ENCODE peak calls at places on chromosomes 16 and 17, in four cellular contexts. Q is K562, M is HepG2, N is GM12878. F is an unnamed sample.
A peak's percentile ranks its signal among the peaks of the same experiment; 100 is the strongest.

GRCh38 chr17:73782641-73783381 is 138.6 kb upstream of the SDK2 start:
- DNase-seq in N (no peak), M (no peak), Q (peak; percentile 45), F (no peak)

GRCh38 chr16:79607587-79607986 is 7.0 kb upstream of the MAF start:
- DNase-seq in Q (no peak), N (no peak), M (no peak), F (no peak)

GRCh38 chr17:73901661-73902415 is 257.6 kb upstream of the SDK2 start:
- DNase-seq in M (no peak), Q (no peak), N (no peak), F (no peak)

GRCh38 chr17:40442392-40443195 is 656 bp upstream of the IGFBP4 start:
- DNase-seq in N (no peak), M (no peak), Q (peak; percentile 71), F (no peak)

GRCh38 chr17:17235212-17236174 is 1.5 kb downstream of the FLCN start:
- DNase-seq in Q (peak; percentile 45), N (no peak), M (peak; percentile 22), F (no peak)

GRCh38 chr16:54281535-54282201 is 4.9 kb downstream of the IRX3 start:
- DNase-seq in N (no peak), M (no peak), Q (no peak), F (no peak)

GRCh38 chr17:17685775-17686291 is 4.6 kb downstream of the RAI1 start:
- DNase-seq in M (no peak), N (no peak), Q (peak; percentile 56), F (peak; percentile 65)

GRCh38 chr17:27792095-27792494 is 8.2 kb downstream of the NOS2 start:
- DNase-seq in N (no peak), Q (no peak), M (no peak), F (no peak)

GRCh38 chr17:30360396-30360795 is 18.3 kb upstream of the CPD start:
- DNase-seq in N (no peak), Q (no peak), M (no peak), F (no peak)

GRCh38 chr17:82328141-82328993 is 5.2 kb downstream of the SECTM1 start:
- DNase-seq in Q (no peak), M (peak; percentile 87), N (no peak), F (no peak)

GRCh38 chr17:50778471-50778870 is 11.2 kb upstream of the ANKRD40CL start:
- DNase-seq in N (no peak), Q (no peak), M (no peak), F (no peak)

GRCh38 chr17:12415031-12415430 is 250.7 kb upstream of the MYOCD start:
- DNase-seq in Q (no peak), N (no peak), M (no peak), F (no peak)

GRCh38 chr16:83648347-83648746 is 159.4 kb upstream of the HSBP1 start:
- DNase-seq in M (no peak), Q (no peak), N (no peak), F (no peak)

GRCh38 chr17:77441130-77441920 is 300.6 kb downstream of the SEC14L1 start:
- DNase-seq in Q (no peak), N (peak; percentile 98), M (no peak), F (no peak)

GRCh38 chr16:58152246-58152868 is 23.2 kb upstream of the CFAP20 start:
- DNase-seq in M (peak; percentile 37), Q (no peak), N (no peak), F (no peak)

GRCh38 chr17:72788950-72789585 is 303.4 kb downstream of the SLC39A11 start:
- DNase-seq in N (no peak), M (peak; percentile 85), Q (no peak), F (no peak)

GRCh38 chr16:624522-625401 is 6.0 kb upstream of the WFIKKN1 start:
- DNase-seq in M (no peak), N (no peak), Q (no peak), F (peak; percentile 43)

GRCh38 chr17:61414936-61415251 is 15.3 kb downstream of the TBX2 start:
- DNase-seq in M (no peak), Q (no peak), N (no peak), F (peak; percentile 47)

GRCh38 chr17:4631836-4632582 is 9.5 kb downstream of the ALOX15 start:
- DNase-seq in N (no peak), Q (no peak), M (no peak), F (no peak)

GRCh38 chr16:50692999-50693781 is at the start of gene NOD2:
- DNase-seq in M (no peak), N (no peak), Q (no peak), F (peak; percentile 91)

GRCh38 chr16:50692644-50692998 is 785 bp upstream of the NOD2 start:
- DNase-seq in M (no peak), Q (no peak), N (no peak), F (no peak)

GRCh38 chr16:50696126-50696525 is 2.7 kb downstream of the NOD2 start:
- DNase-seq in N (no peak), M (peak; percentile 75), Q (no peak), F (no peak)

GRCh38 chr16:50695017-50696000 is 1.9 kb downstream of the NOD2 start:
- DNase-seq in M (no peak), Q (no peak), N (no peak), F (no peak)

GRCh38 chr16:50694206-50694605 is 800 bp downstream of the NOD2 start:
- DNase-seq in N (no peak), M (no peak), Q (no peak), F (no peak)
- TF ChIP-seq SMC3 in N (no peak), M (no peak), Q (no peak), F (no peak)

GRCh38 chr17:7769854-7770253 is 52.3 kb downstream of the DNAH2 start:
- DNase-seq in Q (no peak), M (no peak), N (no peak), F (no peak)

GRCh38 chr17:7775058-7775457 is 57.5 kb downstream of the DNAH2 start:
- DNase-seq in Q (no peak), N (no peak), M (no peak), F (no peak)

GRCh38 chr17:7777017-7777416 is 57.0 kb upstream of the KDM6B start:
- DNase-seq in M (no peak), Q (no peak), N (no peak), F (no peak)

GRCh38 chr17:7774037-7774659 is 56.6 kb downstream of the DNAH2 start:
- DNase-seq in M (peak; percentile 86), Q (peak; percentile 10), N (no peak), F (no peak)
- TF ChIP-seq YY1 in M (no peak), Q (no peak), N (no peak), F (no peak)

GRCh38 chr17:76238847-76239537 is 1.3 kb downstream of the RNF157 start:
- DNase-seq in M (no peak), Q (no peak), N (no peak), F (no peak)

GRCh38 chr17:76240461-76241204 is at the start of gene RNF157:
- DNase-seq in N (no peak), Q (peak; percentile 78), M (peak; percentile 17), F (peak; percentile 97)

GRCh38 chr17:76239538-76240274 is 587 bp downstream of the RNF157 start:
- DNase-seq in Q (peak; percentile 48), M (no peak), N (no peak), F (peak; percentile 77)

GRCh38 chr17:76241776-76242175 is 1.5 kb upstream of the RNF157 start:
- DNase-seq in Q (no peak), M (no peak), N (no peak), F (no peak)

GRCh38 chr17:76241205-76241539 is 879 bp upstream of the RNF157 start:
- DNase-seq in N (no peak), M (peak; percentile 12), Q (no peak), F (no peak)
- TF ChIP-seq SMC3 in N (no peak), M (no peak), Q (no peak), F (no peak)

DNA sequence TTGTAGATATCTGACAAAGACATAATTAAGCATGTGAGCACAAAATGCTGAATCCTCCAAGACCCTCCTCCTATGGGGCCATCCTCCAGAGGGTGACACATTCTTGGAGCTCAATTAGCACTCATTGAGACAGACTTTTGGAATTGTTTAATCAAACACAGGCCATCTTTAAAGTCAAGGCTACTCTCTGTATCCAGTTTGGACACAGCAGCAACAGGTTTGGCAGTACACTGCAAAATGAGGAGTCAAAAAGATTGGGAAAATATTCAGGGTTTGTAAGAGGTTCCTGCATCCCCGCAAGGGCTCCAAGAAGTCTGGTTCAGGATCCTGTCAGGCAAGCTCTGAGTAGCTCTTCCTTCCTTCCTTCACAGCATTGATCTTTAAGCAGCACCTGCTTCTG is 1.3 kb downstream of the ITFG1 start:
- DNase-seq in Q (peak; percentile 23), N (no peak), M (no peak), F (no peak)
- TF ChIP-seq YY1 in Q (no peak), N (no peak), M (no peak), F (no peak)

DNA sequence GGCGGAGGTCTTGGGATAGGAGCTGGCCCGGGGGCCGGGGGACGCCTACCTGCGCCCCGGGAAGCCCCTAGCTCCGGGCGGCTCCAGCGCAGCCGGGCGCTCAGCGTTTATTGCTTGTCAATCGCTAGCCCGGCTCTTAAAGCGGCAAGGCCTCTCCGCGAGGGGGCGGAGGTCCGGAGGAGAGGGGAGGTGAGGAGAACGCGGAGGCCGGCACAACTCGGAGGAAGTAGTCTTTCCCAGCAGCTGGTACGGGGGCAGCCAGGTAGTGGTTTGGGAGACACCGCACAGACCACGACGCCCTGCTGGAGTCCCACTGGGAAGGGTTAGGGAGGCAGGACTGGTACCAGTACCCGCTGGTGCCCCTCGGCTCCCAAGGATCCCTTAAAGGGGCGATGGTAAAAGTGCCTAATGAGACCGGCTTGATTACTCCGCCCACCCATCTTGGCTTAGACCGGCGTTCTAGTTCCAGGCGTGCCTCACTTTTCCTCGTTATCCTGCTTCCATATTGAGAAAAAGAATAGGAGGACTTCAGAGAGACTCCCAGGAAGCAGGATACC is at the start of gene MPP2:
- DNase-seq in N (no peak), M (peak; percentile 20), Q (peak; percentile 67), F (peak; percentile 86)
- TF ChIP-seq SMC3 in N (no peak), M (no peak), Q (no peak), F (no peak)

GRCh38 chr17:80779961-80780380 is 211.7 kb upstream of the CHMP6 start:
- DNase-seq in N (no peak), Q (no peak), M (no peak), F (peak; percentile 77)
- TF ChIP-seq YY1 in N (no peak), Q (no peak), M (no peak), F (no peak)

DNA sequence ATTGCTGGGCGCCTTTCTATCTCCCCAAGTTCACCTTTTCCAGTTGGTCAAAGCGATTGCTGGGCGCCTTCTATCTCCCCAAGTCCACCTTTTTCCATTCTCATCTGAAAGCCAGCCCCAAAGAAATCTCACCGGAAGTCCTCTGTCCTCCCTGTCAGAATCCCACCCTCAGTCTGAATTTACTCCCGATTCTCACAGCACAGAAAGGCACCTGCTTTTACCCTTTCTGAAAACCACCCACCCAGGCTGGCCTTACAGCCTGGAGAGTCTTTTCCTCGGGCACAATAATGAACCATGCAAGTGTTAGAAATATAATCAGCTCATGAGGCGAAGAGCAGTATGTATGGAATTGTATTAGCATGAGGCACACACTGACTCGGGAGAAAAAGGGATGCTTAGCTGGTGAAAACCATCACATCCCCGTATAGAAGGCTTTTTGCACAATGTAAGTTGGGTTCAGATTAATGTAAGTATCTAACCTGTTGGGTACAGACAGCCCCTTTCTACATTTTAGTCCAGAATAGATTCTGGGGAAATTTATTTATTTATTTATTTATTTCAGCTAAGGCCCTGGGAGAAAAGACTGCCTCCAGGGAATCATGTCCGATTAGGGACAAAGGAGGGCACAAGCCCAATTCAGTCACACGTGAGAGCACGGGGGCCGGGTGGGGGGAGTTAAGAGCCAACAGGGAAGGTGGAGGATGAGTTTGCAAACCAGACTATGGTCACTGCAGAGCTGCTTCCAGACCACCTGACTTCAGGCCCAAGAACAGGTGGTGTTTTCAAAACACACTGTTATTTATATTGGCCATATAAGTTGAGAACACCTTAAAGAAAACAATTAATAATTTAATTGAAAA is 1.4 kb upstream of the ZFHX3 start:
- DNase-seq in M (no peak), N (no peak), Q (no peak), F (no peak)
- TF ChIP-seq SMC3 in M (no peak), N (no peak), Q (no peak), F (no peak)

F was measured in SK-N-SH.